ENCODE peak calls at places on chromosomes 3 and 15, in ten cellular contexts. Q, T, E, K, A, C, W, Z, R and B are unnamed samples.

GRCh38 chr3:58965870-58966269 is 84.0 kb downstream of the CFAP20DC start:
- DNase-seq in T (no peak), R (no peak), C (no peak), E (no peak), Q (no peak), W (no peak), Z (peak), A (no peak), K (no peak), B (no peak)

GRCh38 chr3:46553154-46553553 is 12.9 kb downstream of the LRRC2 start:
- DNase-seq in C (no peak), Z (no peak), Q (no peak), T (no peak), R (no peak), W (no peak), K (no peak), A (no peak), E (no peak), B (no peak)

GRCh38 chr3:171306631-171307030 is 153.6 kb downstream of the TNIK start:
- DNase-seq in E (no peak), C (peak), K (no peak), Z (peak), R (no peak), T (no peak), W (no peak), A (peak), Q (no peak), B (peak)

GRCh38 chr3:12155264-12155663 is 3.4 kb downstream of the TIMP4 start:
- DNase-seq in Z (no peak), W (no peak), Q (no peak), R (no peak), A (peak), T (no peak), K (no peak), E (no peak), C (no peak), B (no peak)

GRCh38 chr15:89566141-89566540 is 9.1 kb upstream of the TICRR start:
- DNase-seq in Q (no peak), K (no peak), E (no peak), Z (no peak), W (no peak), A (no peak), T (no peak), C (no peak), R (no peak), B (no peak)

GRCh38 chr15:66943456-66944095 is 121.8 kb upstream of the SMAD3 start:
- DNase-seq in W (no peak), C (no peak), A (no peak), Q (no peak), E (no peak), Z (no peak), R (no peak), K (no peak), T (no peak), B (peak)

GRCh38 chr3:178754852-178755510 is 218.7 kb downstream of the KCNMB2 start:
- DNase-seq in C (no peak), R (no peak), Z (no peak), A (no peak), T (no peak), K (no peak), E (no peak), W (no peak), Q (no peak), B (no peak)

GRCh38 chr3:38560996-38561717 is 65.0 kb downstream of the EXOG start:
- DNase-seq in K (no peak), R (no peak), C (no peak), Z (no peak), E (no peak), T (no peak), A (no peak), W (no peak), Q (no peak), B (no peak)

GRCh38 chr3:126983653-126984390 is 907 bp downstream of the PLXNA1 start:
- DNase-seq in Z (no peak), W (peak), A (peak), C (peak), T (peak), K (peak), E (peak), Q (peak), R (peak), B (no peak)

GRCh38 chr3:143002083-143002712 is 828 bp downstream of the U2SURP start:
- DNase-seq in K (no peak), C (peak), T (no peak), A (peak), R (no peak), Q (peak), E (no peak), Z (no peak), W (no peak), B (no peak)